ENCODE peak calls at places on chromosomes 3 and 15, in six cellular contexts. V is HL-60, T is RWPE1, Y is cardiac muscle cell, M is lower lobe of right lung, C is mesothelial cell of epicardium. P is an unnamed sample.

GRCh38 chr3:48561045-48561736 is 2.4 kb downstream of the UCN2 start:
- DNase-seq in V (no peak), T (no peak), Y (peak), M (peak), C (no peak), P (peak)

GRCh38 chr3:150312018-150312657 is 96.0 kb upstream of the TSC22D2 start:
- DNase-seq in V (no peak), T (no peak), Y (no peak), M (no peak), C (no peak), P (no peak)

GRCh38 chr3:183817111-183817510 is 8.3 kb downstream of the MAP6D1 start:
- DNase-seq in V (no peak), T (no peak), Y (no peak), M (no peak), C (no peak), P (no peak)

GRCh38 chr3:15527031-15527459 is 5.5 kb upstream of the COLQ start:
- DNase-seq in V (no peak), T (no peak), Y (peak), M (no peak), C (no peak), P (peak)

GRCh38 chr3:32285910-32286309 is 47.4 kb downstream of the CMTM8 start:
- DNase-seq in V (no peak), T (no peak), Y (peak), M (no peak), C (no peak), P (no peak)

GRCh38 chr3:195384952-195385351 is 57.9 kb downstream of the ACAP2 start:
- DNase-seq in V (no peak), T (no peak), Y (no peak), M (no peak), C (no peak), P (no peak)

GRCh38 chr15:75149911-75150709 is 51.6 kb upstream of the C15orf39 start:
- DNase-seq in V (no peak), T (peak), Y (no peak), M (no peak), C (no peak), P (no peak)

GRCh38 chr15:27679621-27680521 is 419.2 kb downstream of the OCA2 start:
- DNase-seq in V (no peak), T (no peak), Y (peak), M (no peak), C (no peak), P (peak)

GRCh38 chr3:53201190-53201504 is 40.1 kb downstream of the PRKCD start:
- DNase-seq in V (no peak), T (no peak), Y (no peak), M (no peak), C (no peak), P (no peak)

GRCh38 chr15:47987461-47987860 is 133.3 kb upstream of the SLC24A5 start:
- DNase-seq in V (no peak), T (no peak), Y (no peak), M (no peak), C (no peak), P (no peak)

GRCh38 chr15:47988564-47988963 is 132.2 kb upstream of the SLC24A5 start:
- DNase-seq in V (no peak), T (no peak), Y (no peak), M (no peak), C (no peak), P (no peak)

GRCh38 chr15:47985568-47985967 is 135.2 kb upstream of the SLC24A5 start:
- DNase-seq in V (no peak), T (no peak), Y (no peak), M (no peak), C (no peak), P (no peak)

GRCh38 chr15:47987908-47988532 is 132.8 kb upstream of the SLC24A5 start:
- DNase-seq in V (peak), T (peak), Y (peak), M (no peak), C (no peak), P (peak)

GRCh38 chr15:47983533-47983932 is 137.3 kb upstream of the SLC24A5 start:
- DNase-seq in V (no peak), T (no peak), Y (no peak), M (no peak), C (no peak), P (no peak)
- TF ChIP-seq CTCF in V (no peak), T (no peak), Y (no peak), M (no peak), C (no peak), P (no peak)

GRCh38 chr3:99645277-99646106 is 7.1 kb downstream of the COL8A1 start:
- DNase-seq in V (peak), T (peak), Y (peak), M (no peak), C (no peak), P (peak)
- TF ChIP-seq CTCF in V (peak), T (peak), Y (peak), M (peak), C (peak), P (peak)

GRCh38 chr3:112979244-112979832 is 4.4 kb upstream of the CD200R1 start:
- DNase-seq in V (peak), T (peak), Y (peak), M (no peak), C (no peak), P (peak)
- TF ChIP-seq CTCF in V (no peak), T (peak), Y (peak), M (peak), C (peak), P (peak)

GRCh38 chr3:6994081-6994668 is 133.3 kb downstream of the GRM7 start:
- DNase-seq in V (no peak), T (no peak), Y (peak), M (no peak), C (no peak), P (no peak)
- TF ChIP-seq CTCF in V (no peak), T (no peak), Y (no peak), M (peak), C (no peak), P (peak)

P was measured in nephron progenitor cell.